ENCODE peak calls at places on chromosomes 11 and 22, in eight cellular contexts. Z is psoas muscle; W is sigmoid colon; M is hippocampal formation; K is GM04504; C is stimulated activated CD8-positive, alpha-beta memory T cell treated with anti-CD3 and anti-CD28 coated beads, Interleukin-15, amount 100 ng/mL, for 1 hour; G is stimulated activated CD4-positive, alpha-beta T cell treated with anti-CD3 and anti-CD28 coated beads, Interleukin-15, amount 100 ng/mL, for 1 hour; X is iPS DF 19.7. T is an unnamed sample.

GRCh38 chr11:102914238-102915043 is 39.7 kb upstream of the MMP12 start:
- DNase-seq in Z (no peak), G (no peak), M (peak; percentile 3), X (no peak), W (peak; percentile 66), K (no peak), C (no peak), T (no peak)

GRCh38 chr22:19287076-19287724 is 4.3 kb downstream of the CLTCL1 start:
- DNase-seq in W (no peak), C (no peak), Z (peak; percentile 43), K (no peak), G (no peak), X (no peak), M (no peak), T (no peak)

GRCh38 chr11:94909371-94909820 is 64.0 kb downstream of the CWC15 start:
- DNase-seq in X (no peak), Z (no peak), W (no peak), G (no peak), M (no peak), C (no peak), K (peak; percentile 63), T (no peak)

GRCh38 chr11:131064373-131064991 is 148.2 kb upstream of the SNX19 start:
- DNase-seq in C (no peak), W (no peak), K (no peak), G (no peak), X (peak; percentile 80), M (peak; percentile 56), Z (peak; percentile 28), T (peak; percentile 50)

GRCh38 chr22:41327124-41327523 is 25.8 kb downstream of the ZC3H7B start:
- DNase-seq in W (no peak), K (no peak), C (no peak), X (no peak), M (peak; percentile 35), Z (peak; percentile 68), G (no peak), T (no peak)

GRCh38 chr11:65477271-65478029 is 21.4 kb upstream of the MALAT1 start:
- DNase-seq in C (peak; percentile 75), K (peak; percentile 95), G (peak; percentile 89), M (peak; percentile 97), Z (peak; percentile 98), W (peak; percentile 99), X (no peak), T (peak; percentile 98)

GRCh38 chr11:130434521-130435223 is 6.3 kb upstream of the ADAMTS8 start:
- DNase-seq in W (peak; percentile 90), Z (peak; percentile 68), X (no peak), M (peak; percentile 71), C (peak; percentile 37), K (peak; percentile 56), G (peak; percentile 33), T (peak; percentile 81)

GRCh38 chr11:69524991-69525411 is 43.5 kb downstream of the LINC01488 start:
- DNase-seq in W (peak; percentile 53), C (no peak), K (no peak), M (no peak), X (no peak), Z (no peak), G (no peak), T (no peak)

GRCh38 chr11:62953811-62954210 is 31.0 kb downstream of the SLC22A6 start:
- DNase-seq in M (no peak), C (no peak), K (no peak), G (no peak), X (no peak), W (no peak), Z (no peak), T (no peak)

GRCh38 chr22:20128902-20129746 is 2.5 kb upstream of the ZDHHC8 start:
- DNase-seq in X (no peak), G (peak; percentile 26), M (no peak), W (no peak), K (no peak), C (peak; percentile 27), Z (no peak), T (no peak)

GRCh38 chr11:93234602-93235207 is 36.9 kb upstream of the SLC36A4 start:
- DNase-seq in X (peak; percentile 71), M (peak; percentile 76), W (peak; percentile 84), K (peak; percentile 53), G (peak; percentile 50), C (peak; percentile 26), Z (peak; percentile 66), T (peak; percentile 78)

GRCh38 chr11:85590848-85591483 is 36.2 kb downstream of the DLG2 start:
- DNase-seq in X (no peak), G (no peak), C (no peak), M (no peak), W (no peak), Z (no peak), K (peak; percentile 24), T (no peak)

GRCh38 chr11:22082788-22083187 is 110.1 kb upstream of the ANO5 start:
- DNase-seq in K (no peak), G (no peak), Z (no peak), M (no peak), C (no peak), W (no peak), X (no peak), T (no peak)

GRCh38 chr22:35436421-35436820 is 36.5 kb downstream of the MCM5 start:
- DNase-seq in W (no peak), K (no peak), C (no peak), M (no peak), G (no peak), X (no peak), Z (no peak), T (no peak)

GRCh38 chr22:38080468-38080846 is 3.5 kb downstream of the SLC16A8 start:
- DNase-seq in C (no peak), X (no peak), G (no peak), M (no peak), K (no peak), Z (no peak), W (no peak), T (no peak)

GRCh38 chr22:42353883-42354727 is 78.1 kb downstream of the NFAM1 start:
- DNase-seq in M (no peak), X (no peak), W (no peak), K (peak; percentile 56), Z (no peak), G (no peak), C (no peak), T (no peak)